ENCODE peak calls at places on chromosomes 2 and 18, in seven cellular contexts. C is body of pancreas, V is mucosa of descending colon, P is adrenal gland, X is mammary epithelial cell, J is thyroid gland, F is RWPE2. L is an unnamed sample. For H3K4me1, the result is how much of the 10 kb centered on the place peaks cover.

GRCh38 chr2:202237787-202238233 is 587 bp downstream of the SUMO1 start:
- DNase-seq in V (peak), J (no peak), C (peak), F (peak), P (peak), X (peak), L (peak)

GRCh38 chr2:42063383-42064171 is 15.8 kb downstream of the PKDCC start:
- DNase-seq in J (no peak), V (no peak), C (no peak), F (no peak), X (no peak), P (no peak), L (no peak)

GRCh38 chr18:72941001-72941400 is 73.2 kb upstream of the NETO1 start:
- DNase-seq in F (no peak), P (peak), C (no peak), V (no peak), X (peak), J (no peak), L (no peak)

GRCh38 chr2:65367517-65367916 is 64.9 kb downstream of the SPRED2 start:
- DNase-seq in V (no peak), C (no peak), F (peak), P (no peak), J (no peak), X (peak), L (no peak)

GRCh38 chr2:60260646-60261296 is 292.7 kb downstream of the BCL11A start:
- DNase-seq in F (peak), J (peak), X (peak), V (no peak), C (peak), P (peak), L (peak)

GRCh38 chr2:96888082-96889011 is 18.5 kb upstream of the SEMA4C start:
- DNase-seq in X (peak), F (no peak), V (peak), P (no peak), J (peak), C (peak), L (peak)

GRCh38 chr18:56890632-56891031 is 239.5 kb downstream of the WDR7 start:
- DNase-seq in X (peak), V (no peak), P (no peak), F (no peak), J (no peak), C (no peak), L (no peak)

GRCh38 chr18:44781890-44782289 is 101.2 kb downstream of the SETBP1 start:
- DNase-seq in F (no peak), P (no peak), V (no peak), J (no peak), C (no peak), X (peak), L (no peak)

GRCh38 chr2:67057901-67058703 is 339.0 kb upstream of the ETAA1 start:
- DNase-seq in C (peak), P (peak), X (peak), F (no peak), V (no peak), J (no peak), L (no peak)

GRCh38 chr18:35982404-35983114 is 10.1 kb downstream of the RMP24 start:
- DNase-seq in J (no peak), V (no peak), C (no peak), F (no peak), P (no peak), X (no peak), L (no peak)

GRCh38 chr2:64201086-64201627 is 56.9 kb upstream of the PELI1 start:
- DNase-seq in P (no peak), F (no peak), V (no peak), C (no peak), X (no peak), J (no peak), L (no peak)

GRCh38 chr18:27707201-27707600 is 469.7 kb downstream of the CDH2 start:
- DNase-seq in C (no peak), J (no peak), V (no peak), F (no peak), P (no peak), X (no peak), L (no peak)

GRCh38 chr18:75208836-75209128 is 157 bp downstream of the PTGR3 start:
- DNase-seq in C (no peak), X (no peak), F (no peak), V (no peak), P (peak), J (no peak), L (peak)

GRCh38 chr2:127404466-127405251 is 13.6 kb upstream of the PROC start:
- DNase-seq in V (no peak), F (no peak), C (no peak), J (no peak), X (no peak), P (no peak), L (no peak)

GRCh38 chr2:18721038-18721922 is 131.9 kb upstream of the NT5C1B start:
- DNase-seq in F (no peak), X (no peak), P (no peak), J (no peak), C (no peak), V (no peak), L (no peak)

GRCh38 chr18:24219561-24220317 is 80.9 kb downstream of the CABYR start:
- DNase-seq in X (no peak), V (peak), P (no peak), F (no peak), J (no peak), C (peak), L (no peak)

GRCh38 chr18:59311631-59312030 is 6.8 kb downstream of the CPLX4 start:
- DNase-seq in X (peak), F (no peak), C (no peak), J (no peak), P (no peak), V (no peak), L (no peak)

GRCh38 chr2:239855863-239856587 is 169.1 kb downstream of the NDUFA10 start:
- DNase-seq in F (no peak), V (no peak), P (peak), J (no peak), X (no peak), C (no peak), L (no peak)

GRCh38 chr2:120589782-120590608 is 145.7 kb upstream of the GLI2 start:
- DNase-seq in X (peak), C (no peak), F (no peak), J (no peak), P (no peak), V (no peak), L (peak)

GRCh38 chr2:240460781-240461431 is 25.4 kb downstream of the GPC1 start:
- DNase-seq in F (peak), C (peak), P (peak), V (no peak), J (peak), X (no peak), L (no peak)

GRCh38 chr2:218326315-218326714 is 30.3 kb upstream of the CATIP start:
- DNase-seq in J (no peak), F (no peak), C (no peak), V (no peak), P (no peak), X (no peak), L (no peak)

GRCh38 chr2:69200107-69200520 is 186.9 kb downstream of the GFPT1 start:
- DNase-seq in P (no peak), V (no peak), F (no peak), X (no peak), C (no peak), J (no peak), L (no peak)

GRCh38 chr18:54119524-54120019 is 104.9 kb downstream of the MBD2 start:
- DNase-seq in V (peak), C (peak), P (no peak), F (no peak), J (no peak), X (peak), L (no peak)

GRCh38 chr2:229257980-229258379 is 13.1 kb downstream of the PID1 start:
- DNase-seq in P (no peak), J (no peak), V (no peak), X (no peak), C (no peak), F (no peak), L (no peak)

GRCh38 chr2:15782009-15782751 is 158.2 kb upstream of the MYCN start:
- DNase-seq in P (no peak), F (no peak), J (peak), V (no peak), X (no peak), C (no peak), L (no peak)

GRCh38 chr18:42620585-42620984 is 494.9 kb downstream of the RIT2 start:
- DNase-seq in V (no peak), P (no peak), C (no peak), F (no peak), J (no peak), X (no peak), L (no peak)

GRCh38 chr2:215579809-215580208 is 143.9 kb upstream of the FN1 start:
- DNase-seq in F (no peak), P (no peak), X (peak), V (peak), C (no peak), J (no peak), L (no peak)

GRCh38 chr2:190794466-190795184 is 86.0 kb upstream of the GLS start:
- DNase-seq in P (no peak), J (no peak), V (no peak), X (no peak), C (no peak), F (no peak), L (no peak)

GRCh38 chr2:60979231-60979630 is 38.3 kb upstream of the PEX13 start:
- DNase-seq in V (no peak), F (no peak), X (no peak), P (no peak), J (no peak), C (no peak), L (no peak)

GRCh38 chr2:212970132-212970531 is 181.3 kb downstream of the IKZF2 start:
- DNase-seq in J (no peak), C (no peak), X (no peak), V (no peak), P (no peak), F (no peak), L (no peak)

GRCh38 chr2:63189026-63189425 is 138.4 kb downstream of the OTX1 start:
- DNase-seq in F (no peak), P (peak), V (peak), X (peak), C (peak), J (no peak), L (no peak)

GRCh38 chr2:54613794-54614257 is 109.6 kb upstream of the EML6 start:
- DNase-seq in F (no peak), V (no peak), X (peak), P (peak), J (no peak), C (peak), L (no peak)

GRCh38 chr2:54613361-54613760 is 110.1 kb upstream of the EML6 start:
- DNase-seq in X (no peak), J (no peak), C (peak), F (no peak), P (no peak), V (no peak), L (no peak)

GRCh38 chr2:54609647-54610046 is 113.8 kb upstream of the EML6 start:
- DNase-seq in F (no peak), P (no peak), X (no peak), V (no peak), C (no peak), J (no peak), L (no peak)

GRCh38 chr2:54610700-54611099 is 112.8 kb upstream of the EML6 start:
- DNase-seq in C (no peak), X (no peak), P (no peak), F (no peak), J (no peak), V (no peak), L (no peak)

GRCh38 chr2:54611830-54612545 is 111.5 kb upstream of the EML6 start:
- DNase-seq in F (no peak), V (no peak), J (no peak), C (no peak), X (no peak), P (no peak), L (no peak)
- H3K4me1 ChIP-seq in F (under half), V (under half), J (under half), C (under half), X (under half), P (under half), L (half or more)

DNA sequence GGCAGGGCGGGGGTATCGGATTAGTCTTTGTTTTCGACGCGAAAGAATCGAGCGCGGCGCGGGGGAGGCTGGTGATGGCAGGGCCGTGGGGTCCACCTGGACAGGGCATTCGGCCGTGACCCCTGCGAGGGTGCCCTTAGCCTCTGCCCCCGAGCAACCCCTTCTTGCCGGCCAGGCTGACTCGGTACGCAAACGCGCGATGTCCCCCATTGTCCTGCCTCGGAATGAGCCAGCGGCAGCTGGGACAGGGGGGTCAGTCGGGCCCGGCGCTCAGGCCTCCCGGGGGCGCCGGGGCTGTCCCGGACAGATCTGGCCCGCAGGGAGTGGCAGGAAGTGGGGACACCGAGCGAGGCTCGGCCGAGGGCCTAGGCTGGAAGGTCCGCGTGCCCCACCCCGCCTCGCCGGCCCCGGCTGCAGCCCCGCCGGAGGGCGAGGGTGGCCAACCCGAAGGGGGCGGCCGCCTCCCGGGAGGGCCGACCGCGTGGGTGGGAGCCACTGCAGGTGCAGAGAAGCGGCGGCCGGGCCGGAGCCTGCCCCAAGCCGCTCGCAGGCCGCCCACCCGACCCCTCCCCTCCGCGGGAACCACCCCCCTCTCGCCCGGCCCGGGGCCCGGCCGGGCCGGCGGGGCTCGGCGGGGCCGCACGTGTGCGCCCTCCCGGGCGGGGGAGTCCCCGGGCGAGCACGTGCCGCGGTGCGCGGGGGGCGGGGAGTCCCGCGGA is at the start of gene TET3:
- DNase-seq in C (peak), X (no peak), P (no peak), F (no peak), V (peak), J (peak), L (no peak)
- H3K4me1 ChIP-seq in C (half or more), X (half or more), P (under half), F (half or more), V (half or more), J (under half), L (under half)

GRCh38 chr18:37920865-37921264 is 355.3 kb upstream of the CELF4 start:
- DNase-seq in X (no peak), V (no peak), P (no peak), F (no peak), C (no peak), J (no peak), L (no peak)
- H3K4me1 ChIP-seq in X (under half), V (under half), P (under half), F (under half), C (under half), J (under half), L (under half)

GRCh38 chr2:236549165-236549564 is 20.5 kb upstream of the ACKR3 start:
- DNase-seq in X (no peak), P (no peak), J (no peak), C (no peak), F (no peak), V (no peak), L (no peak)

GRCh38 chr2:236548179-236548918 is 21.3 kb upstream of the ACKR3 start:
- DNase-seq in C (no peak), V (no peak), J (no peak), P (no peak), X (no peak), F (no peak), L (no peak)

GRCh38 chr2:236550701-236551465 is 18.7 kb upstream of the ACKR3 start:
- DNase-seq in F (no peak), C (no peak), X (no peak), J (no peak), P (no peak), V (no peak), L (no peak)

GRCh38 chr2:236551843-236552542 is 17.6 kb upstream of the ACKR3 start:
- DNase-seq in J (no peak), X (no peak), V (no peak), F (no peak), P (no peak), C (no peak), L (no peak)

DNA sequence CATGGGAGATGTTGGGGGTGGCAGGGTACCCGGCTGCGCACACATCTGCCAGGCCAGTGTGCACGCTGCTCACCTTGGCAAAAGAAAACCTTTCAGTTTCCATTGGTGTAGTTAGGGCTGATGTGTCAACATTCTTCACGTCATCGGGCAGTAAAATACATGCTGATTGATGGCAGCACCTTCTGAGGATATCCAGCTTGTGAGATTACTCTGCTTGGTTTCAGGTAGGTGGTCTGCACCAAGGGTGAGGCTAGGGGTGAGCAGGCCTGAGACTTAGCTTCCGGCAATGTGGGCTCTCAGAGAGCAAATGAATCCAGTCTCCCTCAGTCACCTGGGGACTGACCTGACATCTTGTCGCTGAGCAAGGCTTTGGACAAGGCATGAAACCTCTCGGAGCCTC is 19.3 kb upstream of the ACKR3 start:
- DNase-seq in J (no peak), V (no peak), P (no peak), F (no peak), X (no peak), C (no peak), L (no peak)
- H3K4me1 ChIP-seq in J (under half), V (under half), P (under half), F (under half), X (under half), C (under half), L (under half)

GRCh38 chr2:85852979-85853498 is 35.8 kb downstream of the ST3GAL5 start:
- DNase-seq in P (no peak), X (no peak), F (no peak), V (no peak), J (peak), C (no peak), L (no peak)

GRCh38 chr2:85852078-85852790 is 36.6 kb downstream of the ST3GAL5 start:
- DNase-seq in F (no peak), P (no peak), J (no peak), X (no peak), C (no peak), V (no peak), L (no peak)

GRCh38 chr2:85854166-85854509 is 34.7 kb downstream of the ST3GAL5 start:
- DNase-seq in V (no peak), C (no peak), P (no peak), X (no peak), J (no peak), F (no peak), L (no peak)

GRCh38 chr2:85854897-85855296 is 33.9 kb downstream of the ST3GAL5 start:
- DNase-seq in V (no peak), J (no peak), X (no peak), P (no peak), F (no peak), C (no peak), L (no peak)

GRCh38 chr2:85853499-85854165 is 35.2 kb downstream of the ST3GAL5 start:
- DNase-seq in V (no peak), J (peak), P (no peak), X (no peak), C (no peak), F (no peak), L (no peak)
- H3K4me1 ChIP-seq in V (under half), J (under half), P (under half), X (under half), C (under half), F (under half), L (under half)

GRCh38 chr2:71887196-71887595 is 260.5 kb downstream of the CYP26B1 start:
- DNase-seq in F (no peak), P (no peak), C (no peak), X (no peak), V (no peak), J (no peak), L (peak)

GRCh38 chr2:71884303-71885042 is 263.2 kb downstream of the CYP26B1 start:
- DNase-seq in P (peak), C (no peak), X (peak), F (no peak), J (no peak), V (no peak), L (no peak)

GRCh38 chr2:71882949-71883472 is 264.7 kb downstream of the CYP26B1 start:
- DNase-seq in X (peak), V (peak), P (peak), C (peak), F (peak), J (peak), L (peak)

GRCh38 chr2:71888741-71889445 is 258.8 kb downstream of the CYP26B1 start:
- DNase-seq in J (no peak), C (no peak), F (no peak), X (no peak), V (no peak), P (no peak), L (peak)

DNA sequence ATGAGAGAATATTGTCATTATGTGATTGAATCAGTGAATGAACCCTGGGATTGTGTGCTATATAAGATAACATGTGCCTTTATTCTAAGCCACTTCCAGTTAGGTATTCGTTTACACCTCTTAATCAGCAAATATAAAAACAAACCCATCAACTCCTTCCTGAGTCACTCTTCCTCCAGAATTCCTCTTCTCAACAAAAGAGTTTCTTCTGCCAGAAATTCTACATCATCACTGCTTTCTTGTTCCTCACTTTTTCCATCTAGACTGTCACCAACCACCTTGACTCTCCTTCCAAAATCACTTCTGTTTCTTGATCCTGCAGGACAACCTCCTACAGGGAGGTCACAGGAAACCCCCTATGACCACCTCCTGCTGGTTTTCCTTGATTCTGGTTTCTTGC is 261.4 kb downstream of the CYP26B1 start:
- DNase-seq in V (no peak), C (no peak), J (no peak), P (no peak), X (no peak), F (no peak), L (no peak)
- H3K4me1 ChIP-seq in V (under half), C (under half), J (under half), P (under half), X (under half), F (under half), L (under half)

DNA sequence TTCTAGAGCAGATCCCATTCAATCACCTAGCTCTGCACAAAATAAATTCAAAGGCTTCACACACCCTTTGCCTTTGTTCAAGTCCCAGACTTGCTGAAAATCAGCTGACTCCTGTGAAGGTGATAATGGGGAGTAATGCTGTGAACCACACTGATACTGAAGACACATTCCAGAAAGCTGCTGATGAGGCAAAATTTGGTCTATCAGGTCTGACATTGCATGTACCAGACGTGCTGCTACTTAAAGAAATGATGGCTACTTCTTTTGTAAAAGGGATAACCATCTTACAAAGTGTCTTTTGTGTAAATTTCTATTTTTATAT is 7.8 kb upstream of the CTIF start:
- DNase-seq in V (no peak), F (no peak), C (no peak), P (no peak), J (no peak), X (no peak), L (no peak)
- H3K4me1 ChIP-seq in V (under half), F (under half), C (under half), P (under half), J (under half), X (under half), L (under half)